ENCODE peak calls at places on chromosome 17, in ten cellular contexts. G, Z, R, B, V, C, H, E, P and W are unnamed samples.

GRCh38 chr17:58417300-58418092 is at the start of gene RNF43:
- DNase-seq in V (peak), P (peak), H (peak), C (peak), Z (peak), R (peak), G (peak), B (peak), E (peak), W (peak)

GRCh38 chr17:77304051-77304745 is 163.4 kb downstream of the SEC14L1 start:
- DNase-seq in B (peak), H (no peak), E (no peak), Z (no peak), V (no peak), R (no peak), G (no peak), P (no peak), C (no peak), W (no peak)

GRCh38 chr17:58605470-58605869 is 86.4 kb downstream of the TEX14 start:
- DNase-seq in P (no peak), B (no peak), Z (no peak), E (no peak), C (no peak), H (peak), V (no peak), G (no peak), R (no peak), W (no peak)

GRCh38 chr17:57372156-57372555 is 115.8 kb downstream of the MSI2 start:
- DNase-seq in E (no peak), V (peak), Z (no peak), P (no peak), C (no peak), H (no peak), R (no peak), G (peak), B (peak), W (no peak)

GRCh38 chr17:50946891-50947843 is 81.0 kb upstream of the TOB1 start:
- DNase-seq in R (no peak), G (no peak), Z (no peak), C (peak), P (peak), E (no peak), H (no peak), V (peak), B (no peak), W (no peak)

GRCh38 chr17:34075076-34075475 is 180.0 kb upstream of the CCL2 start:
- DNase-seq in H (no peak), E (no peak), V (no peak), B (no peak), R (no peak), C (no peak), P (no peak), G (no peak), Z (no peak), W (no peak)

GRCh38 chr17:4365628-4366311 is 705 bp downstream of the UBE2G1 start:
- DNase-seq in R (peak), G (no peak), E (no peak), C (peak), B (no peak), V (peak), Z (peak), H (no peak), P (peak), W (peak)

GRCh38 chr17:41664587-41665565 is 23.8 kb upstream of the EIF1 start:
- DNase-seq in C (no peak), H (no peak), R (no peak), E (no peak), B (no peak), P (peak), G (no peak), V (no peak), Z (no peak), W (no peak)

GRCh38 chr17:17204041-17204591 is 2.0 kb downstream of the PLD6 start:
- DNase-seq in V (no peak), G (no peak), P (peak), C (peak), Z (no peak), H (no peak), R (peak), E (no peak), B (no peak), W (no peak)

GRCh38 chr17:63365366-63366237 is 80.5 kb downstream of the CYB561 start:
- DNase-seq in G (no peak), P (no peak), H (no peak), R (no peak), B (peak), C (no peak), V (no peak), E (no peak), Z (no peak), W (no peak)

GRCh38 chr17:8520981-8521380 is 85.3 kb downstream of the NDEL1 start:
- DNase-seq in E (no peak), P (no peak), Z (no peak), R (no peak), V (no peak), B (no peak), G (no peak), C (no peak), H (no peak), W (no peak)

GRCh38 chr17:12618557-12618956 is 47.1 kb upstream of the MYOCD start:
- DNase-seq in B (peak), C (no peak), V (no peak), R (no peak), H (no peak), G (peak), P (no peak), Z (no peak), E (no peak), W (no peak)

GRCh38 chr17:77665833-77666232 is 292.7 kb upstream of the TNRC6C start:
- DNase-seq in C (no peak), V (no peak), E (no peak), H (no peak), B (no peak), Z (no peak), G (no peak), P (no peak), R (no peak), W (no peak)

GRCh38 chr17:50055055-50055425 is 870 bp upstream of the ITGA3 start:
- DNase-seq in E (no peak), V (peak), C (no peak), R (no peak), B (no peak), H (peak), Z (no peak), G (no peak), P (peak), W (no peak)

GRCh38 chr17:78965369-78965982 is 14.2 kb downstream of the LGALS3BP start:
- DNase-seq in V (no peak), P (no peak), B (no peak), H (no peak), E (no peak), Z (no peak), G (no peak), C (no peak), R (no peak), W (no peak)

GRCh38 chr17:18102640-18103039 is 5.9 kb upstream of the MYO15A start:
- DNase-seq in V (no peak), R (no peak), E (no peak), P (no peak), H (no peak), C (no peak), Z (no peak), B (no peak), G (no peak), W (no peak)

GRCh38 chr17:78315355-78316114 is 44.3 kb downstream of the SOCS3 start:
- DNase-seq in E (peak), R (peak), P (peak), H (peak), C (peak), V (peak), B (peak), G (peak), Z (peak), W (no peak)

GRCh38 chr17:1197781-1198490 is 18.2 kb upstream of the ABR start:
- DNase-seq in P (peak), E (no peak), Z (peak), V (no peak), B (peak), G (no peak), R (peak), C (peak), H (peak), W (no peak)

GRCh38 chr17:1203111-1203966 is 23.6 kb upstream of the ABR start:
- DNase-seq in C (peak), Z (peak), B (peak), R (peak), H (no peak), V (peak), E (no peak), P (peak), G (peak), W (no peak)

GRCh38 chr17:1203967-1204291 is 24.1 kb upstream of the ABR start:
- DNase-seq in P (no peak), C (no peak), G (no peak), B (no peak), R (peak), E (no peak), Z (no peak), H (no peak), V (no peak), W (no peak)

GRCh38 chr17:1200440-1200839 is 20.7 kb upstream of the ABR start:
- DNase-seq in C (no peak), B (no peak), H (no peak), P (no peak), Z (no peak), R (peak), V (no peak), G (no peak), E (no peak), W (no peak)

GRCh38 chr17:1201132-1201702 is 21.4 kb upstream of the ABR start:
- DNase-seq in Z (no peak), C (no peak), H (peak), B (no peak), P (peak), E (no peak), G (no peak), R (peak), V (no peak), W (no peak)
- H3K4me3 ChIP-seq in Z (no peak), C (no peak), H (no peak), B (no peak), P (no peak), E (no peak), G (no peak), R (no peak), V (no peak), W (no peak)

DNA sequence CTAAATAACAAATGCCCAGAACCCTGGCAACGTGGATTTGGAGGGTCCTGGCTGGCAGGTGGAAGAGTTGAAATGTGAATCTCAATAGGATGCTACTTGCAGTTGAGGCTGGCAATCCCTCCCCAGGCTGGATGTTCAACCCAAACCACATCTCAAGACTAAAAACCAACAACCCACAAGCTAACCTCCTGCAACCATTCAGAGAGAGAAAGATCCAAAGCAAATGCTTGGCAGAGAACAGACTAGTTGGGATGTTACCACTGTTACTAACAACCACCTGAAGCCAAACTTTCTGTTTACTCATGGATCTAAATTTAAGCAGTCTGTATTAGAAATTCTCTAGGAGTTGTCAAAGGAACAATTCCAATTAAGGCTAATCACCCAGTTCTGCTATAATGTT is 27.9 kb downstream of the SMG6 start:
- DNase-seq in H (no peak), G (no peak), R (no peak), P (no peak), Z (no peak), B (no peak), C (no peak), E (no peak), V (no peak), W (no peak)
- H3K4me3 ChIP-seq in H (no peak), G (no peak), R (no peak), P (no peak), Z (no peak), B (no peak), C (no peak), E (no peak), V (no peak), W (no peak)

DNA sequence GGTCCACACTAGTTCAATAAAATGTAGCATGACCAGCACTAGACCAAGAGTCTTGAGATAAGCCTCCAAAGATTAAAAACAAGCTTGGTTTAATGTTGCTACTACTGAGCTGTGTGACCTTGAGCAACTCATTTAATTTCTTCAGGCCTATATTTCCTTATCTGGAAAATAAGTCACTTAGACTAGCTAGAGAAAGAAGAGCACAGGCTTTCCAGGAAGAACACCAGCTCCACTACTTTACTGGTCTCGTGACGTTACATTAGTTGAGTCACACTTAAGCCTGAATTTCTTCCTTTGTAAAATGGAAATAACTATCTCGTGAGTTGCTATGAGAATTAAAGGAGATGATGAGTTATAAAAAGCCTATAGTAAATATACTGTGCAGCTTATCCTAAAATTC is 5.4 kb downstream of the HELZ start:
- DNase-seq in V (no peak), H (no peak), Z (no peak), R (no peak), E (no peak), C (no peak), B (peak), G (peak), P (no peak), W (no peak)
- H3K4me3 ChIP-seq in V (no peak), H (no peak), Z (no peak), R (no peak), E (no peak), C (no peak), B (no peak), G (no peak), P (no peak), W (no peak)

DNA sequence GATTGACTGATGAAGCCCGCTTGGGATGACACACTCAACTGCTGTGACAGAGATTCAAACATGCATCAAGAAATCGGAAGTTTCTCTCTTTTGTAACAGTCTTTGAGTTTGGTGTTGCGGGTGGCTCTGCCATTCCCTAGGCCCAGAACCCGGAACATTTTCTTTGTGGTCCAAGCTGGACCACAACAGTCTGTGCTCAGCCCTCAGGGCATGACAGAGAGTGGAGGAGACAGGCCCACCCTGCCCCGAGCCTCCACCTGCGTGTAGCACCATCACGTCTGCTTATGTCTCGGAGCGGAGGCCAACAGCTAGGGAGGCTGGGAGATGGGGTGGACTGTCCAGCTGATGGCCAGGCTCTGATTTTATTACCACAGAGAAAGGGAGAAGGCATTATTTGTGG is 64.5 kb downstream of the SHISA6 start:
- DNase-seq in Z (no peak), G (no peak), P (no peak), V (no peak), H (no peak), B (no peak), R (no peak), C (no peak), E (no peak), W (no peak)
- H3K4me3 ChIP-seq in Z (no peak), G (no peak), P (no peak), V (no peak), H (no peak), B (no peak), R (no peak), C (no peak), E (no peak), W (no peak)

GRCh38 chr17:43367588-43368242 is 31.1 kb upstream of the ARL4D start:
- DNase-seq in V (peak), Z (no peak), R (no peak), P (peak), G (peak), B (peak), C (no peak), E (peak), H (peak), W (peak)
- H3K4me3 ChIP-seq in V (peak), Z (peak), R (peak), P (no peak), G (peak), B (peak), C (peak), E (peak), H (peak), W (no peak)

DNA sequence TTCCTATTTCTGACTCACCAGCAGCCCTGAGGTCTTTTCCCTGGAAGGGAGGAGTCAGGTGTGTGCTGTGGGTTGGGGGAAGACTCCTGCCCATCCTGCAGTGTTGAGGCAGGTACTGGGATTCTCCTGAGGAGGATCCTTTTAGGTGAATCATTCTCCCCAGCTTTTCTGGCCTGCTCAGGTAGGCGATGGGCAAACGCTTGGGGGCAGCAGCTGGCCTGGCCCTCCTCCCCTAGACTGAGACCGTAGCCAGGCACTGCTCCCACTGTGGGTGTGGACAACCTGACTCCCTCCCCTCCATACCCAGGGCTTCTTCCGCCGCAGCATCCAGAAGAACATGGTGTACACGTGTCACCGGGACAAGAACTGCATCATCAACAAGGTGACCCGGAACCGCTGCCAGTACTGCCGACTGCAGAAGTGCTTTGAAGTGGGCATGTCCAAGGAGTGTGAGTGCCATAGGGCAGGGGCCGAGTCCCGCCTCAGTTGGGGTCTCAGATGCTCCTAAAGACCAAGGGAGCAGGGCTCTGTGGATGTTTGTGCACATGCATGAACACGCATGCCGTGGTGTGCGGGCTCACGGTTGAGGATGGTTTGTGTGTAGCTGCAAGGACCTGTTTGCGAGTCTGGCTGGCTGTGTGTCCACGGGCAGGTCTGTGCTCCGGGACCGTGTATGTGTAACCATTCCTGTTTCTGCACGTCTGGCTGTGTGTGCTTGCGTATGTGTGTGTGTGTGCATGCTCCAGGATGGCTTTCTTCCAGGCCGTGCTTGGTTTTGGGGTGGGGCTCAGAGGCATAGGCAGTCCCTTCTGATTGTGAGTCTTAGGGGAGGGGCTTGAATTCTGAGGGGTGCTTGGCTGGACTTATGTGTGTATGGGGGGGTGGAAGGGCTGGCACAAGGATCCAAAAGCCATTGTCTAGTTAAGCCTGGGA is 14.8 kb downstream of the GJD3 start:
- DNase-seq in G (peak), E (no peak), B (peak), Z (no peak), R (peak), C (no peak), V (no peak), H (no peak), P (no peak), W (no peak)
- H3K4me3 ChIP-seq in G (no peak), E (no peak), B (no peak), Z (no peak), R (no peak), C (no peak), V (no peak), H (no peak), P (no peak), W (no peak)

GRCh38 chr17:82689077-82689476 is 9.4 kb downstream of the RAB40B start:
- DNase-seq in R (peak), H (no peak), B (no peak), V (no peak), P (no peak), G (no peak), C (no peak), Z (no peak), E (no peak), W (no peak)
- H3K4me3 ChIP-seq in R (no peak), H (no peak), B (no peak), V (no peak), P (no peak), G (no peak), C (no peak), Z (no peak), E (no peak), W (no peak)

DNA sequence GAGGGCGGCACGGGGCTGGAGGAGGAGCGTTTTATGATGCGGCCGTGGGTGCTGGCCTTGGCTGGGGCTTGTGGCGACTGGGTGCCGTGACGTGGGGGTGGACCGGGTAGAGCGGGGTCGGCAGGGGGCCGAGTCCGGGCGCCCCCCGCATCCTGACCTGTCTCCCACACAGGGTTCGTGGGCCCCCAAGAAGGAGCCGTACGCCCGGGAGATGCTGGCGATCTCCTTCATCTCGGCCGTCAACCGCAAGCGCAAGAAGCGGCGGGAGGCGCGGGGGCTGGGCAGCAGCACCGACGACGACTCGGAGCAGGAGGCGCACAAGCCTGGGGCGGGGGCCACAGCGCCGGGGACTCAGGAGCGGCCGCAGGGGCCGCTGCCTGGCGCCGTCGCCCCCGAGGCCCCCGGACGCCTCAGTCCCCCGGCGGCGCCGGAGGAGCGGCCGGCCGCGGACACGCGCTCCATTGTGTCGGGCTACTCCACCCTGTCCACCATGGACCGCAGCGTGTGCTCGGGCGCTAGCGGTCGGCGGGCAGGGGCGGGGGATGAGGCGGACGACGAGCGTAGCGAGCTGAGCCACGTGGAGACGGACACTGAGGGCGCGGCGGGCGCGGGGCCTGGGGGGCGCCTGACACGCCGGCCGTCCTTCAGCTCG is 81.6 kb downstream of the ARHGAP23 start:
- DNase-seq in P (peak), V (no peak), C (no peak), E (no peak), Z (no peak), G (no peak), B (peak), H (no peak), R (peak), W (no peak)
- H3K4me3 ChIP-seq in P (peak), V (no peak), C (peak), E (peak), Z (no peak), G (no peak), B (peak), H (no peak), R (no peak), W (no peak)